ENCODE peak calls at places on chromosomes 4 and X, in seven cellular contexts. M is T-helper 1 cell; O is endodermal cell; D is activated T-helper 1 cell treated with Interleukin-2 at 50 U/mL for 16 hours; A is lower leg skin; G is activated CD8-positive, alpha-beta memory T cell treated with anti-CD3 and anti-CD28 coated beads, Interleukin-2, amount 10 ng/mL, durations not matched to agents 7 days and 5 days; K is cardiac muscle cell. N is an unnamed sample.

GRCh38 chr4:146124023-146124680 is 51.4 kb upstream of the LSM6 start:
- DNase-seq in M (no peak), O (peak), D (no peak), A (no peak), G (no peak), K (no peak), N (no peak)

GRCh38 chrX:111511477-111511876 is at the start of gene SERTM2:
- DNase-seq in M (no peak), O (peak), D (no peak), A (no peak), G (no peak), K (peak), N (no peak)

GRCh38 chr4:119041951-119042560 is 93.6 kb upstream of the MYOZ2 start:
- DNase-seq in M (peak), O (peak), D (peak), A (no peak), G (peak), K (peak), N (no peak)

GRCh38 chrX:44873415-44874270 is 655 bp downstream of the KDM6A start:
- DNase-seq in M (peak), O (peak), D (peak), A (peak), G (peak), K (peak), N (peak)

GRCh38 chrX:103187953-103188475 is 26.9 kb upstream of the BEX4 start:
- DNase-seq in M (no peak), O (no peak), D (no peak), A (no peak), G (no peak), K (no peak), N (no peak)

GRCh38 chrX:39652336-39652735 is 445.4 kb downstream of the BCOR start:
- DNase-seq in M (no peak), O (peak), D (no peak), A (no peak), G (peak), K (no peak), N (no peak)

GRCh38 chr4:47386592-47387235 is 76.8 kb downstream of the COMMD8 start:
- DNase-seq in M (no peak), O (no peak), D (no peak), A (no peak), G (no peak), K (no peak), N (no peak)

GRCh38 chr4:111323916-111324315 is 701.0 kb upstream of the PITX2 start:
- DNase-seq in M (no peak), O (no peak), D (no peak), A (no peak), G (no peak), K (no peak), N (no peak)

GRCh38 chr4:96037705-96038104 is 197.8 kb downstream of the PDHA2 start:
- DNase-seq in M (no peak), O (no peak), D (no peak), A (no peak), G (no peak), K (no peak), N (no peak)

GRCh38 chrX:118156254-118156952 is 39.8 kb upstream of the KLHL13 start:
- DNase-seq in M (no peak), O (no peak), D (no peak), A (no peak), G (no peak), K (no peak), N (no peak)

GRCh38 chrX:107718156-107718621 is 57.4 kb downstream of the TSC22D3 start:
- DNase-seq in M (peak), O (peak), D (peak), A (peak), G (peak), K (peak), N (peak)

GRCh38 chr4:110850461-110851447 is 227.9 kb upstream of the PITX2 start:
- DNase-seq in M (no peak), O (no peak), D (no peak), A (no peak), G (no peak), K (peak), N (no peak)

GRCh38 chr4:159757471-159757870 is 654.6 kb downstream of the RAPGEF2 start:
- DNase-seq in M (no peak), O (no peak), D (no peak), A (no peak), G (no peak), K (no peak), N (no peak)

GRCh38 chrX:118839334-118839958 is 15.8 kb downstream of the ZCCHC12 start:
- DNase-seq in M (peak), O (peak), D (peak), A (peak), G (peak), K (peak), N (peak)

GRCh38 chr4:84583871-84584373 is 995 bp downstream of the CDS1 start:
- DNase-seq in M (no peak), O (no peak), D (no peak), A (no peak), G (no peak), K (peak), N (no peak)

GRCh38 chr4:77418333-77418732 is 187.3 kb upstream of the CXCL13 start:
- DNase-seq in M (no peak), O (peak), D (no peak), A (no peak), G (no peak), K (no peak), N (no peak)

N was measured in natural killer cell.